ENCODE peak calls at places on chromosomes 11 and 22, in five cellular contexts. J is hippocampal formation; A is stimulated activated naive CD4-positive, alpha-beta T cell; Y is H1; X is HFFc6. U is an unnamed sample.

GRCh38 chr11:77127969-77128691 is at the start of gene MYO7A:
- DNase-seq in J (peak), A (no peak), Y (no peak), X (peak), U (no peak)

GRCh38 chr11:75734491-75735180 is 17.0 kb downstream of the MOGAT2 start:
- DNase-seq in J (no peak), A (no peak), Y (no peak), X (no peak), U (no peak)

GRCh38 chr11:60193687-60194433 is 11.0 kb upstream of the MS4A6A start:
- DNase-seq in J (no peak), A (peak), Y (peak), X (peak), U (no peak)

GRCh38 chr11:1442807-1443366 is 43.7 kb downstream of the MOB2 start:
- DNase-seq in J (no peak), A (no peak), Y (no peak), X (no peak), U (no peak)

GRCh38 chr11:36296925-36297604 is 977 bp downstream of the PRR5L start:
- DNase-seq in J (no peak), A (no peak), Y (no peak), X (peak), U (peak)

GRCh38 chr11:77126861-77127673 is 979 bp upstream of the MYO7A start:
- DNase-seq in J (peak), A (peak), Y (no peak), X (no peak), U (no peak)

GRCh38 chr22:37284807-37285355 is 2.6 kb downstream of the CYTH4 start:
- DNase-seq in J (peak), A (peak), Y (no peak), X (no peak), U (no peak)

GRCh38 chr11:129815596-129816461 is at the start of gene TMEM45B:
- DNase-seq in J (no peak), A (peak), Y (no peak), X (no peak), U (no peak)

GRCh38 chr11:35794850-35795249 is 132.3 kb downstream of the TRIM44 start:
- DNase-seq in J (no peak), A (no peak), Y (no peak), X (peak), U (peak)

GRCh38 chr11:43602670-43603069 is 77.9 kb upstream of the HSD17B12 start:
- DNase-seq in J (no peak), A (no peak), Y (no peak), X (no peak), U (no peak)

GRCh38 chr11:133835258-133836075 is 9.8 kb downstream of the SPATA19 start:
- DNase-seq in J (peak), A (no peak), Y (peak), X (peak), U (no peak)

GRCh38 chr11:4455439-4455838 is 6.3 kb downstream of the OR52K2 start:
- DNase-seq in J (no peak), A (no peak), Y (no peak), X (no peak), U (no peak)

GRCh38 chr22:44500623-44501022 is 2.6 kb upstream of the RTL6 start:
- DNase-seq in J (no peak), A (no peak), Y (no peak), X (no peak), U (no peak)

GRCh38 chr22:17831527-17832251 is 57.4 kb upstream of the BID start:
- DNase-seq in J (no peak), A (no peak), Y (no peak), X (no peak), U (no peak)

GRCh38 chr11:35822815-35823495 is 120.9 kb upstream of the LDLRAD3 start:
- DNase-seq in J (no peak), A (no peak), Y (no peak), X (no peak), U (no peak)

GRCh38 chr22:43740587-43741270 is 71.4 kb downstream of the EFCAB6 start:
- DNase-seq in J (no peak), A (no peak), Y (no peak), X (no peak), U (no peak)

GRCh38 chr11:115185507-115185906 is 318.7 kb downstream of the CADM1 start:
- DNase-seq in J (no peak), A (no peak), Y (no peak), X (no peak), U (no peak)

GRCh38 chr22:50622723-50623327 is 5.1 kb downstream of the ARSA start:
- DNase-seq in J (no peak), A (no peak), Y (no peak), X (no peak), U (no peak)

GRCh38 chr11:108131993-108132392 is 10.6 kb downstream of the ACAT1 start:
- DNase-seq in J (no peak), A (no peak), Y (no peak), X (no peak), U (no peak)

GRCh38 chr22:26522592-26522991 is 10.3 kb upstream of the TFIP11 start:
- DNase-seq in J (no peak), A (no peak), Y (no peak), X (no peak), U (no peak)

GRCh38 chr11:119144825-119145476 is 3.9 kb upstream of the ABCG4 start:
- DNase-seq in J (no peak), A (no peak), Y (no peak), X (peak), U (peak)

GRCh38 chr11:62601114-62601363 is 626 bp downstream of the MTA2 start:
- DNase-seq in J (no peak), A (peak), Y (no peak), X (no peak), U (no peak)

GRCh38 chr11:9379046-9379445 is 5.4 kb upstream of the IPO7 start:
- DNase-seq in J (no peak), A (no peak), Y (no peak), X (no peak), U (no peak)

GRCh38 chr11:196786-197731 is 4.2 kb downstream of the SCGB1C1 start:
- DNase-seq in J (no peak), A (no peak), Y (no peak), X (no peak), U (no peak)

GRCh38 chr22:30883586-30884145 is 84.9 kb downstream of the MORC2 start:
- DNase-seq in J (no peak), A (no peak), Y (no peak), X (no peak), U (no peak)

GRCh38 chr11:123111465-123111864 is 49.5 kb upstream of the HSPA8 start:
- DNase-seq in J (no peak), A (no peak), Y (no peak), X (peak), U (no peak)

GRCh38 chr11:109304159-109304558 is 117.8 kb upstream of the C11orf87 start:
- DNase-seq in J (no peak), A (no peak), Y (no peak), X (no peak), U (peak)

GRCh38 chr11:34770111-34770510 is 146.1 kb downstream of the APIP start:
- DNase-seq in J (no peak), A (no peak), Y (no peak), X (no peak), U (no peak)

GRCh38 chr11:21475276-21475675 is 717.6 kb upstream of the ANO5 start:
- DNase-seq in J (no peak), A (no peak), Y (no peak), X (no peak), U (no peak)

GRCh38 chr11:59614277-59615131 is 1.1 kb downstream of the OSBP start:
- DNase-seq in J (no peak), A (no peak), Y (no peak), X (no peak), U (no peak)

GRCh38 chr11:103683581-103683980 is 352.9 kb upstream of the DDI1 start:
- DNase-seq in J (no peak), A (no peak), Y (no peak), X (peak), U (no peak)

GRCh38 chr22:37907036-37907954 is 1.2 kb downstream of the MICALL1 start:
- DNase-seq in J (no peak), A (no peak), Y (no peak), X (peak), U (no peak)

GRCh38 chr11:15893080-15893492 is 463.3 kb downstream of the SOX6 start:
- DNase-seq in J (no peak), A (no peak), Y (no peak), X (peak), U (peak)

GRCh38 chr11:4713241-4713640 is 8.7 kb downstream of the MMP26 start:
- DNase-seq in J (no peak), A (no peak), Y (no peak), X (no peak), U (no peak)

GRCh38 chr22:19579113-19579811 is 55.1 kb upstream of the CLDN5 start:
- DNase-seq in J (no peak), A (no peak), Y (no peak), X (no peak), U (no peak)

GRCh38 chr11:46461461-46461927 is 69.9 kb upstream of the CHRM4 start:
- DNase-seq in J (no peak), A (no peak), Y (no peak), X (peak), U (no peak)

GRCh38 chr11:13384837-13385417 is 78.1 kb downstream of the BTBD10 start:
- DNase-seq in J (no peak), A (no peak), Y (peak), X (peak), U (peak)

GRCh38 chr11:43359432-43359818 is 705 bp downstream of the TTC17 start:
- DNase-seq in J (no peak), A (peak), Y (no peak), X (peak), U (no peak)

GRCh38 chr22:39176067-39176621 is 23.7 kb upstream of the CBX7 start:
- DNase-seq in J (no peak), A (no peak), Y (no peak), X (peak), U (no peak)